ENCODE peak calls at places on chromosomes 13 and 19, in ten cellular contexts. K is gastrocnemius medialis; Q is Peyer's patch; B is left ventricle myocardium inferior; P is fibroblast of lung; F is CD8-positive, alpha-beta T cell; M is right lobe of liver; R is vagina; C is heart left ventricle; J is esophagus squamous epithelium. E is an unnamed sample.

GRCh38 chr19:16472992-16473391 is 1.2 kb upstream of the EPS15L1 start:
- DNase-seq in C (no peak), F (no peak), R (no peak), J (no peak), B (no peak), P (no peak), M (no peak), K (no peak), Q (no peak), E (no peak)

GRCh38 chr13:48334534-48335127 is 31.1 kb downstream of the RB1 start:
- DNase-seq in R (no peak), B (no peak), Q (no peak), P (peak; percentile 71), M (no peak), K (no peak), F (no peak), J (no peak), C (no peak), E (peak; percentile 5)

GRCh38 chr19:56596676-56597075 is 1.6 kb downstream of the ZNF71 start:
- DNase-seq in K (no peak), C (no peak), Q (no peak), R (no peak), J (no peak), B (no peak), M (no peak), P (no peak), F (no peak), E (no peak)

GRCh38 chr13:98416408-98416807 is 160.5 kb downstream of the STK24 start:
- DNase-seq in B (no peak), J (no peak), K (no peak), P (no peak), R (no peak), Q (no peak), M (no peak), C (no peak), F (no peak), E (no peak)

GRCh38 chr19:40778865-40779284 is 828 bp downstream of the RAB4B start:
- DNase-seq in B (no peak), K (no peak), M (no peak), F (no peak), Q (no peak), C (no peak), R (no peak), J (no peak), P (no peak), E (no peak)

GRCh38 chr19:5397804-5398692 is 57.2 kb upstream of the ZNRF4 start:
- DNase-seq in C (no peak), P (no peak), B (no peak), F (no peak), K (no peak), R (no peak), J (no peak), Q (no peak), M (no peak), E (peak; percentile 64)

GRCh38 chr19:13934785-13935109 is 3.5 kb downstream of the PODNL1 start:
- DNase-seq in C (no peak), R (no peak), Q (no peak), J (no peak), P (no peak), B (no peak), M (no peak), F (no peak), K (no peak), E (no peak)

GRCh38 chr13:93145199-93145598 is 81.4 kb upstream of the GPC6 start:
- DNase-seq in R (no peak), P (no peak), F (no peak), M (no peak), Q (no peak), B (no peak), C (no peak), K (no peak), J (no peak), E (no peak)

DNA sequence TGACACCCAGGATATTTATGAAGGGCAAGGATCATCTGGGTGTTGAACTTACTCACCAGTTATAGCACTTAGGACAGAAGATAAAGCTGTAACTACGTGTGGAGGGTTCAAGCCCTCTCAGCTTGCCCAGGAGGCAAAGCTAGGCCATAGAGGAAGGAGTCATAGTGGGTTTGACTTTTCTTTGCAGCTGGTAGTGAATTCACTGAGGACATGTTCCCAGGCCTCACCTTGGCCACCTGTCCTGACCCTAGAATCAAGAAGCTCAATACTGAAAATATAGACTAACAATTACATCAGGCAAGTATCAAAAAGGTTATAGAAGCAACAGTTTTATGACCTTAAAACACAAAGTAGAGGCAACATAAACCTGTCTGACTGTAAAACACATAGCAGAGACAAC is 1207.7 kb downstream of the SLITRK1 start:
- DNase-seq in C (no peak), R (no peak), Q (no peak), M (no peak), B (no peak), K (no peak), F (no peak), J (no peak), P (no peak), E (no peak)
- TF ChIP-seq CTCF in C (no peak), R (no peak), Q (no peak), M (no peak), B (no peak), K (no peak), F (no peak), J (no peak), P (no peak), E (no peak)

GRCh38 chr19:6654347-6655310 is 15.3 kb downstream of the TNFSF14 start:
- DNase-seq in B (no peak), Q (peak; percentile 77), M (no peak), J (no peak), K (no peak), C (no peak), P (no peak), F (peak; percentile 47), R (no peak), E (no peak)
- H3K4me1 ChIP-seq in B (no peaks in the 10 kb centered on the region), Q (no peaks in the 10 kb centered on the region), M (no peaks in the 10 kb centered on the region), J (no peaks in the 10 kb centered on the region), K (no peaks in the 10 kb centered on the region), C (no peaks in the 10 kb centered on the region), P (no peaks in the 10 kb centered on the region), F (peaks cover 20% of the 10 kb centered on the region), R (no peaks in the 10 kb centered on the region), E (no peaks in the 10 kb centered on the region)

GRCh38 chr13:31431722-31432137 is 232.0 kb downstream of the B3GLCT start:
- DNase-seq in J (no peak), C (peak; percentile 51), P (peak; percentile 47), B (peak; percentile 40), M (peak; percentile 51), R (no peak), K (no peak), F (no peak), Q (peak; percentile 65), E (peak; percentile 69)

GRCh38 chr13:31433201-31433600 is 233.4 kb downstream of the B3GLCT start:
- DNase-seq in J (no peak), B (no peak), Q (no peak), P (no peak), C (no peak), M (no peak), F (no peak), K (no peak), R (no peak), E (no peak)

GRCh38 chr13:31436478-31436877 is 236.7 kb downstream of the B3GLCT start:
- DNase-seq in R (no peak), B (no peak), J (no peak), P (no peak), C (no peak), K (no peak), M (no peak), Q (no peak), F (no peak), E (peak; percentile 32)

GRCh38 chr13:31434613-31435012 is 234.8 kb downstream of the B3GLCT start:
- DNase-seq in F (no peak), R (no peak), P (no peak), J (no peak), M (no peak), C (no peak), B (no peak), K (no peak), Q (no peak), E (no peak)

DNA sequence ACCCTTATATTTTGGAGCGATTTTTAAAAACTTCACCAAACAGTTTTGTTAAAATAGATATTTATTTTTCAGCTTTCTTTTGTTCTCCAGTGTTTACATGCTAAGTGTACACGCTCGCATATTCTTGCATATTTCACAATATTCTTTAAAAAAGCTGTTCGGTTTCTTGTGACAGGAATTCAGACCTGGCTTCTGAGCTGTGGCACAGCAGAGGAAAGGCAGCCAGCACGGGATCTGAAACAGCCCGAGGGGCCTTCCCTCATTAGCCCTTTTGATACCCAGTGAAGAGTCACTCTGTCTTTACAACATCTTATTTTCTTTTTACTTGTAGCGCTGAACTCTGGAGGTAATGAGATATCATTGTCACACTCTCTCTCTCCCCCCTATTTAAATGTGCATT is 234.0 kb downstream of the B3GLCT start:
- DNase-seq in P (no peak), B (no peak), R (no peak), Q (no peak), C (no peak), K (no peak), F (no peak), M (no peak), J (no peak), E (no peak)
- TF ChIP-seq CTCF in P (no peak), B (no peak), R (no peak), Q (no peak), C (no peak), K (no peak), F (no peak), M (no peak), J (no peak), E (no peak)

GRCh38 chr19:18156268-18156667 is 3.3 kb downstream of the PIK3R2 start:
- DNase-seq in C (no peak), R (no peak), B (no peak), F (no peak), P (no peak), Q (no peak), M (peak; percentile 47), J (no peak), K (no peak), E (no peak)

GRCh38 chr19:18158471-18158870 is 5.5 kb downstream of the PIK3R2 start:
- DNase-seq in F (no peak), K (no peak), M (no peak), J (no peak), P (no peak), Q (no peak), R (no peak), B (no peak), C (no peak), E (no peak)

GRCh38 chr19:18156841-18157464 is 4.0 kb downstream of the PIK3R2 start:
- DNase-seq in R (no peak), M (peak; percentile 88), P (peak; percentile 93), B (peak; percentile 86), Q (peak; percentile 90), F (no peak), J (no peak), K (no peak), C (peak; percentile 95), E (peak; percentile 96)

GRCh38 chr19:18155095-18156087 is 2.4 kb downstream of the PIK3R2 start:
- DNase-seq in J (no peak), K (no peak), Q (no peak), B (no peak), C (no peak), R (no peak), M (peak; percentile 49), P (no peak), F (no peak), E (no peak)

DNA sequence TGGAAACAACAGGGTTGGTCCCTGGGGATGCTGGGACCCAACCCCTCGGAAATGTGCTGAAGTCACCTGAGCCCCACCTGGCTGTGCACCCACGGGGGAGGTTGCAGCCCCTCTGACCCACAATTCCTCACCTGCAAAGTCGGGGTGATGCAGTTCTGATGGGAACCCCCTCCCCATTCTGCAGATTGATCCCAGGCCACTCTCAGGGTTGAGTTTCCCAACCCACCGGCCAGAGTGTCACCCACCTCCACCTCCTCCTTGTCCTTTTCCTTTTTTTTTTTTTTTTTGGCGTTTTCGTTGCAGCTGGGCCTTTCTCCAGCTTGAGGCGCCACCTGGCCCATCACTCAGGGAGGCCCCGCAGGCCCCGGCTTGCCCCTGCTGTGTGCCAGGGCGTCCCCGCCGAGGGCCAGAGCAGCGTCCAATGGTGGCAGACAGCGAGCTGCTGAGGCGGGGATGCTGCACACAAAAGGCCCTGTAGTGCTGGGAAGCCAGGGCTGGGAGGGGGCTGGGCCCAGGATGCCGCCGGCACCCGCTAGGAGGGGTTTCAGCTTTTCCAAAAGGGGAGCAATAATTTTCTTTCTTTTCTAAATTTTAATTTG is 4.6 kb downstream of the PIK3R2 start:
- DNase-seq in J (no peak), K (no peak), Q (no peak), M (peak; percentile 44), P (no peak), F (no peak), C (no peak), B (no peak), R (no peak), E (no peak)
- H3K4me1 ChIP-seq in J (peaks cover 65% of the 10 kb centered on the region), K (peaks cover 32% of the 10 kb centered on the region), Q (peaks cover 18% of the 10 kb centered on the region), M (peaks cover 21% of the 10 kb centered on the region), P (peaks cover 19% of the 10 kb centered on the region), F (peaks cover 25% of the 10 kb centered on the region), C (peaks cover 50% of the 10 kb centered on the region), B (peaks cover 70% of the 10 kb centered on the region), R (peaks cover 67% of the 10 kb centered on the region), E (no peaks in the 10 kb centered on the region)

E was measured in cardiac muscle cell.